ENCODE peak calls at places on chromosomes 7 and 10, in seven cellular contexts. S is NB4, J is H1, N is GM12891, G is GM12892, U is heart left ventricle, W is adrenal gland. R is an unnamed sample.

GRCh38 chr7:23357190-23358093 is 58.3 kb downstream of the MALSU1 start:
- DNase-seq in W (no peak), S (peak), U (no peak), N (no peak), J (no peak), G (no peak), R (peak)

GRCh38 chr10:25059990-25060389 is 43.6 kb downstream of the THNSL1 start:
- DNase-seq in G (no peak), J (no peak), S (no peak), W (peak), U (no peak), N (no peak), R (no peak)

GRCh38 chr7:68421712-68422111 is 1176.6 kb upstream of the AUTS2 start:
- DNase-seq in J (no peak), S (no peak), W (no peak), N (no peak), U (no peak), G (no peak), R (no peak)

GRCh38 chr10:71075066-71075758 is 137.2 kb upstream of the UNC5B start:
- DNase-seq in W (no peak), G (no peak), U (peak), N (no peak), S (no peak), J (no peak), R (no peak)

GRCh38 chr10:12355384-12355783 is 6.0 kb downstream of the CAMK1D start:
- DNase-seq in N (no peak), G (no peak), J (no peak), U (no peak), W (no peak), S (no peak), R (no peak)

GRCh38 chr10:124743188-124744046 is 761 bp downstream of the FAM53B start:
- DNase-seq in G (no peak), U (peak), S (peak), N (no peak), J (no peak), W (peak), R (peak)

GRCh38 chr10:51313259-51313658 is 239.0 kb downstream of the PRKG1 start:
- DNase-seq in S (no peak), W (no peak), J (no peak), N (no peak), G (no peak), U (no peak), R (no peak)

GRCh38 chr7:33940503-33940902 is 35.2 kb downstream of the BMPER start:
- DNase-seq in G (no peak), S (no peak), U (no peak), J (no peak), W (no peak), N (no peak), R (no peak)

GRCh38 chr10:131812736-131813604 is 87.8 kb upstream of the PPP2R2D start:
- DNase-seq in N (no peak), W (no peak), G (no peak), J (no peak), S (no peak), U (peak), R (no peak)

GRCh38 chr7:115300228-115300870 is 378.5 kb downstream of the MDFIC start:
- DNase-seq in G (no peak), U (no peak), J (no peak), W (no peak), N (no peak), S (no peak), R (no peak)

GRCh38 chr10:60646966-60647796 is 131.1 kb upstream of the CDK1 start:
- DNase-seq in U (no peak), J (no peak), S (peak), N (no peak), W (peak), G (no peak), R (peak)

GRCh38 chr10:15324611-15325010 is 46.5 kb downstream of the FAM171A1 start:
- DNase-seq in J (no peak), N (no peak), S (no peak), W (no peak), U (no peak), G (no peak), R (no peak)

GRCh38 chr10:80168679-80169380 is 36.3 kb downstream of the PLAC9 start:
- DNase-seq in W (no peak), N (peak), U (no peak), S (no peak), G (peak), J (no peak), R (peak)

GRCh38 chr7:133703547-133703946 is 423.6 kb upstream of the LRGUK start:
- DNase-seq in G (no peak), J (no peak), U (no peak), S (no peak), W (no peak), N (no peak), R (no peak)

GRCh38 chr7:98617960-98618418 is 904 bp downstream of the NPTX2 start:
- DNase-seq in S (no peak), N (no peak), G (no peak), J (no peak), U (peak), W (no peak), R (no peak)

GRCh38 chr10:59905066-59905734 is 1.2 kb downstream of the CCDC6 start:
- DNase-seq in W (peak), U (peak), G (peak), N (peak), S (peak), J (no peak), R (peak)

GRCh38 chr10:119087271-119087897 is 6.8 kb upstream of the EIF3A start:
- DNase-seq in W (no peak), G (no peak), U (no peak), S (no peak), J (no peak), N (no peak), R (peak)

GRCh38 chr7:30348083-30348560 is 63.7 kb downstream of the ZNRF2 start:
- DNase-seq in J (no peak), G (no peak), U (no peak), W (peak), N (no peak), S (peak), R (peak)

GRCh38 chr7:116674508-116675173 is 2.6 kb downstream of the MET start:
- DNase-seq in W (no peak), N (no peak), S (no peak), J (no peak), U (no peak), G (no peak), R (no peak)

GRCh38 chr10:52452600-52453493 is 138.8 kb downstream of the DKK1 start:
- DNase-seq in S (no peak), W (no peak), J (no peak), U (no peak), G (no peak), N (no peak), R (no peak)

GRCh38 chr7:100626055-100626454 is 13.7 kb downstream of the MOSPD3 start:
- DNase-seq in J (no peak), S (no peak), N (no peak), G (no peak), W (no peak), U (no peak), R (no peak)

GRCh38 chr7:100629117-100629711 is 12.1 kb downstream of the TFR2 start:
- DNase-seq in W (peak), G (no peak), N (no peak), J (no peak), U (no peak), S (peak), R (peak)

GRCh38 chr7:100627238-100627549 is 14.2 kb downstream of the TFR2 start:
- DNase-seq in J (no peak), G (no peak), U (no peak), N (no peak), S (no peak), W (no peak), R (no peak)

GRCh38 chr7:100623951-100624824 is 11.8 kb downstream of the MOSPD3 start:
- DNase-seq in G (no peak), N (no peak), W (no peak), U (no peak), J (no peak), S (no peak), R (peak)

DNA sequence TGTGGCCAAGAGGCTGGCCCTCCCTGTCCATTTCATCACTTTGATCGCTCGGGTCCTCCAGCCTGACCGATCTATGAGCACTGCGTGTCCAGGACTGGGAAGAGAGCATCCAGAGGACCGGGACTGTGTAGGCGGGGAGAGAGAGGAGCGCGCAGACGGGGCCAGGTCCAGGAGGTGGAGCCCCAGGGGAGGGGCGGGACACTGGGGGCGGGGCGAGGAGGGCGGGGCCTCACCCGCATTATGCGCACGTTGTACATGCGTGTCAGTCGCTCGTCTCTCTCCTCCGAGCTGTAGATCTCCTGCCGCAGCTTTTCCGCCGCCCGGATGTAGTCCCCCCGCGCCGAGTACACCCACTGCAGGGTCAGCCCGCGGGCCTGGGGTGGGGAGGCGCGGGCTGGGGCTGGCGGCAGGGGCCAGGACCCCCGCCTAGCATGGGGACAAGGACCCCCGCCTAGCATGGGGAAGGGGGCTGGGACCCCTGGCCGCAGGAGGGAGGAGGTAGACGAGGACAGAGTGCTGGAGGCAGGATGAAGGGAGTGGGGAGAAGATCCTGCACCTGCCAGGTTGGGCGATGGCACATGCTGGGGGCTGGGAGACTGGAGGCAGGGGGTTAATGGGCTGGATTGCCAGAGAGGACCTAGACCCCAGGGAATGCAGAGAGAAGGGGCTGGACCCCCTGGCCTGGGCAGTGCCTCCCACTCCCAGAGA is 14.3 kb downstream of the MOSPD3 start:
- DNase-seq in W (peak), G (peak), J (no peak), N (peak), U (peak), S (peak), R (peak)
- TF ChIP-seq POLR2A in W (peak), G (peak), J (no peak), N (no peak), U (no peak), S (peak), R (peak)

DNA sequence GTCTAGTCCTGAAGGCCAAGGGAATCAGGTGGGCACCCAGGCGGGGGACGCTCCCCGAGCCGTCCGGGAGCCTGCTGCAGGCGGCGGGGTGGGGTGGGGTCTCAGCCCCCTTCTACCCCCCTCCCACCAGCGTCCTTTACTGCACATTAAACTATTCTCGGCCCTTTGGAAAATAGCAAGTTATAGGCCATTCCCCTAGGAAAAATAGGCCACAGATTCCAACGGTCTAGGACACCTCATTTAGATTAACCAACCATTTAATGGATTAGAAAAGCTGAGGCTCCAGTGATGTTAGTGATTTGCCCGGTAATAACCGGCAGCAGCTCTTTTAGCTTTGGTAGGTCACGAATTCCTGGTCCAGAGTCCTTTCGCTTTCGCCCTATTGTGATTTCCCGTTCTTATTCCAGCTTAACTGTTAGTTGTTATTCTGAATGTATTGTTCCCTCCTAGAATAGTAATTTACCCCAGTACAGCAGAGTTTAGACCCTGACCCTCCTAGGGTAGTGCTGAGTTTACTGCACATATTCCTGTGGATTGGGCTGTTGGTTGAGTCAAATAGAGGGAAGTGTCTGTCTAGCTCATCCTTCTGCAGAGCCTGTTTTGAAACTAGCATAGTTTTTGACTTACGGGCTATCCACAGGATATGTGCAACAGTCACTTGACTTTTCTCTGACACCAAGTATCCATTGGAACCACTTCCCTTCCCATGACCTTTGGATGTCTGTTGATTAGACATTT is 721 bp downstream of the GSTO1 start:
- DNase-seq in G (no peak), U (no peak), J (no peak), W (peak), N (no peak), S (peak), R (peak)
- TF ChIP-seq POLR2A in G (no peak), U (peak), J (no peak), W (peak), N (no peak), S (no peak), R (peak)

GRCh38 chr7:103074519-103075336 is at the start of the genes ARMC10 and FBXL13:
- DNase-seq in S (peak), G (peak), W (peak), U (peak), J (peak), N (peak), R (peak)
- TF ChIP-seq POLR2A in S (peak), G (peak), W (peak), U (peak), J (peak), N (peak), R (peak)

DNA sequence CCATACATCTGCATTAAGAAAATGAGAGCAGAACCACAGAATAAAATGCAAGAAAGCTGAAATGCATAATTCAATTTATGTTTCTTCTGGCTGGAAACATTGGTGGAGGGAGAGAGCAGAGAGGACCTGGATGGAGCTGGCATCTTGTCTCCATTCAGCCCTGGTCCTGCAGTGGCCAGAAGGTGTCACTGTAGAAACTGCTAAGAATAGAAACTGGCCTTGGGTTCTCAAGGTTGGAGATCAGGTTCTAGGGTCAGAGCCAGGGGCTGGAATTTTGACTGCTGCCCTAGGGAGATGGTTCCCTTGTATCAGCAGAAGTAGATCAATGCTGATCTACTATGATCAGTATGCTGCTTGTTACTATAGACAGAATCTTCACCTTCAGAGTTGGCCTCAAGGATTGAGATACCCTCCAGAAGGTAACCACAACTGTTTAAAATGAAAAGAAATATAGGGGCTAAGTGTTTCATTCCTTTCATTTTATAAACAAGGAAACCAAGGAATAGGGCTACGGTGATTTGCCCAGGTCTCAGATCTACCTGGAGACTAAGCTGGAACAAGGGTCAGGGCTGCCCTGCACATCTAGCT is 13.1 kb downstream of the TAS2R41 start:
- DNase-seq in G (no peak), W (peak), S (peak), U (peak), N (no peak), J (no peak), R (peak)
- TF ChIP-seq POLR2A in G (no peak), W (no peak), S (no peak), U (no peak), N (no peak), J (no peak), R (no peak)

R was measured in erythroblast.